ENCODE peak calls at places on chromosomes 4 and X, in eight cellular contexts. L is MCF 10A, F is upper lobe of right lung, S is cardiac fibroblast, X is fibroblast of lung, R is WERI-Rb-1, T is HFFc6, D is hepatocyte. O is an unnamed sample.

GRCh38 chr4:149997881-149998421 is 80.3 kb upstream of the DCLK2 start:
- DNase-seq in S (peak), D (peak), X (no peak), F (no peak), R (no peak), L (peak), T (peak), O (no peak)

GRCh38 chrX:41435708-41436107 is 11.4 kb upstream of the NYX start:
- DNase-seq in X (no peak), L (no peak), R (no peak), D (no peak), T (no peak), S (no peak), F (no peak), O (no peak)

GRCh38 chr4:151099976-151100417 is 569 bp downstream of the RPS3A start:
- DNase-seq in D (no peak), R (no peak), L (peak), T (no peak), S (peak), X (peak), F (no peak), O (no peak)

GRCh38 chr4:137106287-137106686 is 426.0 kb downstream of the PCDH18 start:
- DNase-seq in F (no peak), R (no peak), S (no peak), D (no peak), T (no peak), L (no peak), X (peak), O (no peak)

GRCh38 chrX:42027367-42028025 is 104.1 kb upstream of the CASK start:
- DNase-seq in D (no peak), L (no peak), S (no peak), R (no peak), F (no peak), X (no peak), T (no peak), O (no peak)

GRCh38 chrX:72050011-72050410 is 81.7 kb downstream of the RTL5 start:
- DNase-seq in F (no peak), T (no peak), R (no peak), X (no peak), L (peak), D (no peak), S (no peak), O (no peak)

GRCh38 chr4:130468340-130468739 is 1372.4 kb downstream of the C4orf33 start:
- DNase-seq in S (no peak), D (no peak), R (no peak), X (no peak), F (no peak), T (no peak), L (no peak), O (no peak)

GRCh38 chrX:134551365-134552095 is 91.6 kb downstream of the HPRT1 start:
- DNase-seq in X (peak), T (peak), S (peak), D (no peak), R (no peak), F (no peak), L (no peak), O (no peak)

GRCh38 chrX:123603516-123603915 is 129.3 kb downstream of the THOC2 start:
- DNase-seq in R (no peak), S (no peak), T (no peak), F (no peak), X (no peak), D (no peak), L (no peak), O (no peak)

GRCh38 chrX:130179579-130180215 is 7.9 kb downstream of the RAB33A start:
- DNase-seq in D (no peak), S (no peak), X (no peak), R (no peak), F (no peak), T (no peak), L (no peak), O (no peak)

GRCh38 chrX:110163488-110163887 is 154.4 kb downstream of the AMMECR1 start:
- DNase-seq in T (no peak), D (no peak), R (no peak), S (peak), X (peak), F (no peak), L (no peak), O (no peak)

GRCh38 chrX:130672214-130672613 is 230.8 kb downstream of the ENOX2 start:
- DNase-seq in T (no peak), S (no peak), X (no peak), D (no peak), F (no peak), L (no peak), R (no peak), O (no peak)

GRCh38 chr4:112284662-112285411 is 867 bp downstream of the TIFA start:
- DNase-seq in F (no peak), L (peak), X (peak), R (peak), D (no peak), S (peak), T (no peak), O (no peak)

GRCh38 chr4:182429896-182430295 is 186.7 kb downstream of the TENM3 start:
- DNase-seq in S (no peak), D (no peak), L (no peak), T (no peak), R (no peak), F (no peak), X (no peak), O (no peak)

GRCh38 chrX:123665197-123665596 is 67.7 kb downstream of the THOC2 start:
- DNase-seq in S (peak), L (peak), T (no peak), X (peak), F (no peak), D (peak), R (no peak), O (no peak)

GRCh38 chrX:119218198-119218597 is 17.9 kb upstream of the PGRMC1 start:
- DNase-seq in S (peak), L (peak), T (peak), F (no peak), X (peak), D (no peak), R (no peak), O (no peak)

GRCh38 chr4:106618920-106619319 is 250.3 kb upstream of the GIMD1 start:
- DNase-seq in X (no peak), L (peak), R (no peak), F (no peak), D (no peak), S (peak), T (no peak), O (no peak)

GRCh38 chr4:14168919-14169318 is 541.4 kb upstream of the BOD1L1 start:
- DNase-seq in T (peak), L (peak), F (no peak), D (peak), R (no peak), S (peak), X (peak), O (peak)

GRCh38 chr4:112112590-112113170 is 32.6 kb upstream of the FAM241A start:
- DNase-seq in X (peak), L (no peak), T (no peak), F (no peak), R (peak), S (no peak), D (no peak), O (no peak)

GRCh38 chr4:89064848-89065247 is 7.9 kb upstream of the FAM13A start:
- DNase-seq in T (peak), D (no peak), F (no peak), S (peak), X (no peak), L (no peak), R (no peak), O (no peak)

GRCh38 chr4:19002170-19002569 is 980.6 kb upstream of the LCORL start:
- DNase-seq in T (no peak), R (no peak), S (no peak), D (no peak), F (no peak), X (no peak), L (no peak), O (no peak)

GRCh38 chr4:99635601-99636000 is 22.0 kb downstream of the C4orf54 start:
- DNase-seq in F (no peak), R (no peak), D (no peak), S (peak), L (peak), T (no peak), X (no peak), O (no peak)

GRCh38 chrX:48076343-48076742 is 4.9 kb upstream of the ZNF630 start:
- DNase-seq in D (no peak), X (no peak), S (no peak), L (no peak), T (no peak), F (no peak), R (no peak), O (no peak)

GRCh38 chr4:158914178-158914577 is 145.4 kb downstream of the FNIP2 start:
- DNase-seq in D (no peak), T (peak), L (peak), X (peak), R (no peak), F (no peak), S (peak), O (no peak)

GRCh38 chrX:129785160-129785947 is 5.6 kb downstream of the SASH3 start:
- DNase-seq in R (no peak), T (no peak), S (no peak), L (no peak), X (no peak), D (no peak), F (no peak), O (no peak)

GRCh38 chr4:156298230-156298629 is 344.6 kb upstream of the CTSO start:
- DNase-seq in F (no peak), T (peak), S (peak), X (peak), R (no peak), L (no peak), D (peak), O (peak)

GRCh38 chrX:68708503-68709290 is 61.2 kb downstream of the STARD8 start:
- DNase-seq in F (no peak), R (peak), S (peak), T (no peak), D (no peak), X (no peak), L (no peak), O (no peak)

GRCh38 chrX:68711845-68712244 is 64.4 kb downstream of the STARD8 start:
- DNase-seq in X (no peak), D (no peak), T (no peak), L (no peak), F (no peak), S (no peak), R (no peak), O (no peak)

GRCh38 chrX:68705986-68706385 is 58.5 kb downstream of the STARD8 start:
- DNase-seq in X (no peak), T (no peak), R (no peak), F (no peak), L (no peak), S (no peak), D (no peak), O (no peak)

GRCh38 chrX:68714856-68715255 is 67.4 kb downstream of the STARD8 start:
- DNase-seq in X (no peak), R (no peak), D (no peak), F (no peak), S (no peak), L (no peak), T (no peak), O (no peak)

DNA sequence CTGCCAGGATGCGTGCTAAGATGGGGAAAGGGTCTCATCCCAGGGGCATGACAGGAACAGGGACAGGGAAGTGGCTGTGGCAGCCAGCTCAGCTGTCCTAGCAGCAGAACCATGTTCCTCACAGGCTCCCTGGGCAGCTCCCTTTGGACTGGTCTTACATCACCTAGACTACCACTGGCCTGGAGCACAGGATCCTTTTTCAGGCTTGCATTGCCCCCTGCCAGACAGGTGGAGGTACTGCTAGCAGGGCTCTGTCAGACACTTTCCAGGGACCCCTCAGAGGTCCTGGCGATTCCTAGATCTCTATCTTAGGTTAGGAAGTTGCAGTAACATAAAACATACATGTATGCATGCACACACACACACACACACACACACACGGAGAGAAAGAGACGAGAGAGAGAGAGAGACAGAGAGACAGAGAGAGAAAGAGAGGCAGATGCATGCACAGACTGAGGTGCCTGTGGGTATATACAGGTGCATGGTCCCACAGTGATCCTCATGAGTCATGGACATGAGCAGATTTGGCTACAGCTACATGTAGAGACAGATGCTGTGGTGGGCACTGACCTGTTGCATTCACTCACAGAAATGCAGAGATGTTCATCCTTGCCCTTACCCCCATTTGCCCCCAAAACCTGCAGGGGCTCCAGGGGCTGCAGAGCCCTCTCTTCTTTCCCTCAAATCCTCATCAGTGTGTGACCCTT is 63.6 kb downstream of the STARD8 start:
- DNase-seq in T (peak), X (peak), S (peak), R (peak), L (peak), F (no peak), D (peak), O (peak)
- TF ChIP-seq CTCF in T (peak), X (peak), S (peak), R (peak), L (peak), F (peak), D (peak), O (peak)

GRCh38 chr4:120155287-120155686 is 88.6 kb upstream of the MAD2L1 start:
- DNase-seq in X (peak), L (peak), S (peak), D (no peak), F (no peak), T (no peak), R (no peak), O (no peak)

GRCh38 chr4:120158860-120159259 is 92.2 kb upstream of the MAD2L1 start:
- DNase-seq in X (no peak), D (no peak), F (no peak), T (no peak), S (no peak), L (no peak), R (no peak), O (no peak)

DNA sequence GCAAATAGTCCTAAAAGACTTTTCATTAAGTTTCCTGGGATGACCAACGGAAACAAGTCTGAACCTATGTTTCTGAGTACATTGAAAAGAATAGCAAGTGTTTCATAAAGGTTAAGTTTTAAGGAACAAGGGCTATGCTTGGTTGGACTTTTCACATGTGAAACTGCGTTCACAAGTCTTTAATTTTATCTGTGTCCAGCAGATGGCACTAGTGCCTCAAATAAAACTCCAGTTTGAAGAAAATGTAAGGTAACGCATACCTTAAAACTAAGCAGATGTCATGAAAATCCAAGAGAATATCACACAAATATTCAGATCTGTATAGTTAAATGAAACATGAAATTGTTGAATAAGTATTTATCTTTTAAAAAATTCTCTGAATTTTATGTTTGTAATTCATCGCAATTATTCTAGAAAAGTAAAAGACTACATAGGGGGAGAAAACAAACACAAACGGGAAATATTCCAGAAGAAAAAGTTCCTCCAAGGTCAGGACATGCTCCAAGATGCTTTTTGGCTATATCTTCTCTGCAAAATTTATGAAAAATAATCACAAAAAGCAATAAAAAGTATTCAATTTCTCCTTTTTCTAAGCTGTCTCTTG is 89.6 kb upstream of the MAD2L1 start:
- DNase-seq in X (peak), L (peak), F (no peak), D (peak), S (peak), T (peak), R (peak), O (peak)
- TF ChIP-seq CTCF in X (peak), L (peak), F (peak), D (peak), S (peak), T (peak), R (peak), O (peak)

GRCh38 chr4:6680372-6681034 is 13.2 kb upstream of the S100P start:
- DNase-seq in X (no peak), R (peak), L (no peak), D (no peak), F (no peak), T (no peak), S (no peak), O (no peak)
- TF ChIP-seq CTCF in X (no peak), R (peak), L (peak), D (no peak), F (no peak), T (no peak), S (no peak), O (no peak)

GRCh38 chr4:127809173-127809800 is 27.2 kb downstream of the HSPA4L start:
- DNase-seq in D (peak), X (peak), L (no peak), S (peak), F (no peak), R (no peak), T (peak), O (no peak)
- TF ChIP-seq CTCF in D (no peak), X (peak), L (no peak), S (peak), F (no peak), R (peak), T (peak), O (peak)

DNA sequence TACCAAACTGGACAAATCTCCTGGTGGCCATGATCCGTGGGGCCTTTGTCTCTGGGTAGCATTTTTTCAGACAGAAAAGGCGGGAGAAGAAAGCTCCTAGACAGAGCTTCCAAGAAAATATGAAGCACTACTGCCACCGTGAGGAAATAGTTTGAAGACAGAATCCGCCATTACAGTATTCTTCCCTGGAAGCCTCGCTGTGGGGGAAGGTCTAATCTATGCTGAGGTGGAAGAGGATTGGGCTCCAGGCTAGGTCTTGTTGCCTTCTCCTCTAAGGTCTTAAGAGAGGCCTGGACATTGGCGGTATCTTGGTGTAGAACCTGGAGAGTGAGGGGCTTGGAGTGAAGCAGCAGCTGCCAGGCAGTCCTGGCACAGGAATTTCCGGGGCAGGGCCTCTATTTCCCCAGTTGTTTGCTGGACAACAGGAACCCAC is 218.9 kb downstream of the OR13H1 start:
- DNase-seq in L (peak), R (peak), S (no peak), D (no peak), T (no peak), F (no peak), X (no peak), O (no peak)
- TF ChIP-seq CTCF in L (peak), R (peak), S (no peak), D (no peak), T (peak), F (no peak), X (no peak), O (peak)

GRCh38 chr4:97300561-97300960 is 842.7 kb downstream of the STPG2 start:
- DNase-seq in S (no peak), X (no peak), L (no peak), D (no peak), T (no peak), R (no peak), F (no peak), O (no peak)
- TF ChIP-seq CTCF in S (no peak), X (no peak), L (no peak), D (no peak), T (no peak), R (peak), F (no peak), O (no peak)

GRCh38 chr4:55004831-55005230 is 120.6 kb downstream of the KDR start:
- DNase-seq in X (no peak), F (no peak), D (no peak), T (no peak), R (no peak), L (no peak), S (peak), O (no peak)

GRCh38 chr4:55001538-55001937 is 123.9 kb downstream of the KDR start:
- DNase-seq in R (no peak), T (no peak), X (no peak), D (no peak), L (no peak), F (no peak), S (peak), O (no peak)

GRCh38 chr4:55002431-55002830 is 123.0 kb downstream of the KDR start:
- DNase-seq in R (no peak), T (no peak), L (no peak), F (no peak), D (no peak), X (no peak), S (no peak), O (no peak)

DNA sequence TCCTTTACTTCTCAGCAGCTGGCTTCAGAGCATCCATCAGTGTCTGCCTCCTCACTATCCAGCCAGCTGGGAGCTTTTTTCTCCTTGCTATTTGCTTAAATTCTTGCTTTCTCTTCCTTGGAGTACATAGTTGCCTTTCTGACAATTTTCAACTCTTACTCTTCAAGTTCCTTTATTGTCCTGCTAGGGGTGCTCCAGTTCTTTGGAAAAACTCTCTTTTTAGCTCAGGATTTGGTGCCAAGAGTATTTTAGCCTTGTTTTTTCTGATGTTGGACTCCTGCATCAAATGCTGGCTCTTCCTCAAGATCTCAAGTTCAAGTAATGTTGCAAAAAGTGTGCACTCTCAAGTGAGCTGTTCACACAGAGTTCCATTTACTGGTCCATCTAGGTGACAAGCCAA is 126.4 kb downstream of the KDR start:
- DNase-seq in R (no peak), D (peak), T (no peak), S (peak), L (peak), X (peak), F (no peak), O (peak)
- TF ChIP-seq CTCF in R (no peak), D (peak), T (peak), S (peak), L (peak), X (peak), F (peak), O (peak)